ENCODE peak calls at places on chromosome 2, in nine cellular contexts. I is osteoblast; T is ovary; L is CD8-positive, alpha-beta T cell; M is A549; R is lower lobe of right lung; J is SK-N-MC; F is pancreas; B is neural progenitor cell. A is an unnamed sample. For H3K9me3, the result is how much of the 10 kb centered on the place peaks cover.

GRCh38 chr2:54597153-54597827 is 126.2 kb upstream of the EML6 start:
- DNase-seq in I (no peak), T (peak), L (peak), M (no peak), R (no peak), J (no peak), F (peak), B (no peak), A (no peak)

GRCh38 chr2:106294182-106294581 is 100.1 kb upstream of the UXS1 start:
- DNase-seq in I (no peak), T (no peak), L (no peak), M (no peak), R (no peak), J (no peak), F (no peak), B (no peak), A (no peak)

GRCh38 chr2:171434671-171434980 is 600 bp downstream of the DCAF17 start:
- DNase-seq in I (no peak), T (no peak), L (no peak), M (peak), R (no peak), J (no peak), F (no peak), B (no peak), A (no peak)

GRCh38 chr2:175457846-175458408 is 276.4 kb upstream of the ATP5MC3 start:
- DNase-seq in I (no peak), T (no peak), L (no peak), M (no peak), R (no peak), J (no peak), F (no peak), B (no peak), A (no peak)

GRCh38 chr2:147473075-147473474 is 371.8 kb upstream of the ACVR2A start:
- DNase-seq in I (no peak), T (no peak), L (no peak), M (no peak), R (no peak), J (no peak), F (no peak), B (no peak), A (no peak)

GRCh38 chr2:217551229-217551909 is 451.4 kb downstream of the TNS1 start:
- DNase-seq in I (peak), T (no peak), L (no peak), M (peak), R (no peak), J (no peak), F (no peak), B (no peak), A (no peak)

GRCh38 chr2:135743860-135744259 is 2.2 kb downstream of the UBXN4 start:
- DNase-seq in I (no peak), T (no peak), L (no peak), M (no peak), R (no peak), J (no peak), F (no peak), B (peak), A (no peak)

GRCh38 chr2:136502660-136503059 is 262.7 kb upstream of the THSD7B start:
- DNase-seq in I (no peak), T (no peak), L (no peak), M (no peak), R (no peak), J (no peak), F (no peak), B (no peak), A (no peak)

GRCh38 chr2:44543773-44544725 is 182.3 kb downstream of the CAMKMT start:
- DNase-seq in I (no peak), T (no peak), L (no peak), M (no peak), R (no peak), J (peak), F (no peak), B (peak), A (no peak)

GRCh38 chr2:217797661-217798069 is 205.1 kb downstream of the TNS1 start:
- DNase-seq in I (no peak), T (peak), L (no peak), M (no peak), R (no peak), J (no peak), F (peak), B (no peak), A (no peak)

GRCh38 chr2:20050712-20051517 is 513 bp downstream of the LAPTM4A start:
- DNase-seq in I (peak), T (peak), L (peak), M (peak), R (peak), J (no peak), F (peak), B (peak), A (no peak)

GRCh38 chr2:44324971-44325426 is 36.3 kb downstream of the PREPL start:
- DNase-seq in I (peak), T (no peak), L (no peak), M (no peak), R (no peak), J (no peak), F (no peak), B (no peak), A (no peak)

GRCh38 chr2:71148506-71149063 is 18.2 kb downstream of the MPHOSPH10 start:
- DNase-seq in I (no peak), T (no peak), L (no peak), M (no peak), R (no peak), J (no peak), F (no peak), B (no peak), A (no peak)

GRCh38 chr2:234981197-234982095 is 29.6 kb downstream of the SH3BP4 start:
- DNase-seq in I (peak), T (peak), L (no peak), M (peak), R (no peak), J (no peak), F (peak), B (peak), A (no peak)

GRCh38 chr2:171515672-171516298 is 6.5 kb upstream of the CYBRD1 start:
- DNase-seq in I (peak), T (no peak), L (no peak), M (no peak), R (no peak), J (no peak), F (no peak), B (peak), A (no peak)

GRCh38 chr2:70785137-70785911 is 5.1 kb downstream of the FIGLA start:
- DNase-seq in I (no peak), T (no peak), L (peak), M (peak), R (no peak), J (no peak), F (no peak), B (peak), A (no peak)

GRCh38 chr2:84467389-84467788 is 8.3 kb upstream of the SUCLG1 start:
- DNase-seq in I (no peak), T (no peak), L (no peak), M (no peak), R (no peak), J (no peak), F (no peak), B (no peak), A (no peak)
- H3K9me3 ChIP-seq in I (under half), T (under half), L (under half), M (under half), R (under half), J (under half), F (under half), B (under half), A (under half)

GRCh38 chr2:38159171-38159570 is 83.2 kb upstream of the CYP1B1 start:
- DNase-seq in I (no peak), T (no peak), L (no peak), M (no peak), R (no peak), J (no peak), F (no peak), B (no peak), A (no peak)

GRCh38 chr2:38163006-38163405 is 87.1 kb upstream of the CYP1B1 start:
- DNase-seq in I (no peak), T (no peak), L (no peak), M (no peak), R (no peak), J (no peak), F (no peak), B (no peak), A (no peak)

GRCh38 chr2:38159621-38160020 is 83.7 kb upstream of the CYP1B1 start:
- DNase-seq in I (no peak), T (no peak), L (no peak), M (no peak), R (no peak), J (no peak), F (no peak), B (no peak), A (no peak)

GRCh38 chr2:38158361-38159128 is 82.6 kb upstream of the CYP1B1 start:
- DNase-seq in I (no peak), T (no peak), L (no peak), M (no peak), R (no peak), J (no peak), F (no peak), B (no peak), A (no peak)

GRCh38 chr2:38160517-38160916 is 84.6 kb upstream of the CYP1B1 start:
- DNase-seq in I (no peak), T (no peak), L (no peak), M (no peak), R (no peak), J (no peak), F (no peak), B (no peak), A (no peak)
- H3K9me3 ChIP-seq in I (under half), T (under half), L (under half), M (under half), R (under half), J (under half), F (under half), B (under half), A (under half)

DNA sequence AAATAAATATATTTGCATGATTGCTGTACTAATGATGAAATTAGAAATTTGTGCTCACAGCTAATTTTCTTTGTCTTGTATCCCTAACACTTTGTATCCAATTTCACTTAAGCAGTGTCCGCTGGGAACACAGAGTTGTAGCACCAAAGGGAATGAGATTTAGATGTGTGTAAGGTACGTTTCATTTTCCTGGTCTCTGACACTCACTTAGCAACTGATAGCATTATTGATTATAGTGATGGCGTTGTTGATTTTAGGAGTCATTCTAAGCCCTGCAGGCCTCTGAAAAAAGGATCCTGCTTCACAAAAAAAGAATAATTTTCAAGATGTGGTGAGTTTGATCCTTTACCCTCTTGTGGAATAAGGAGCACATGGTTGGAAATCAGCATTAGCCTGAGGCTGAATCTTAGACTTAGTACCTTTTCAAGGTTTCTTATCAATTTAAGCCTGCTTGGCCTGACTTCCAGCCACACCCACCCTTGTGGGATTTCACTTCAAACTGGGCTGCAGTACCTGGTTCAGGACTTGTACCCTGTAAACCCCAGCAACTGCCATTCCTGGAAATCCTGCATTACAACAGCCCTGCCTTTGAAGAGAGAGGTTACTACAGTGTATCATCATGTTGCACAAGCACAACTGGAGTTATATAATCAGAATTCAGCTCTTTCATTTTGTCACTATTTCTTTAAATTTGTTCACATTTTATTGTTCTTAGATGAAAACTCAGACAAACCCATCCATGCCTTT is 116.2 kb downstream of the RND3 start:
- DNase-seq in I (no peak), T (no peak), L (no peak), M (no peak), R (no peak), J (no peak), F (no peak), B (no peak), A (no peak)
- H3K9me3 ChIP-seq in I (under half), T (under half), L (under half), M (under half), R (under half), J (under half), F (under half), B (under half), A (under half)

GRCh38 chr2:183803596-183803995 is 679.4 kb downstream of the NUP35 start:
- DNase-seq in I (no peak), T (no peak), L (no peak), M (no peak), R (no peak), J (no peak), F (no peak), B (no peak), A (no peak)

GRCh38 chr2:183799761-183800160 is 675.5 kb downstream of the NUP35 start:
- DNase-seq in I (no peak), T (no peak), L (no peak), M (no peak), R (no peak), J (no peak), F (no peak), B (no peak), A (no peak)
- H3K9me3 ChIP-seq in I (under half), T (under half), L (under half), M (under half), R (under half), J (under half), F (under half), B (under half), A (under half)

GRCh38 chr2:42978175-42978886 is 185.9 kb upstream of the HAAO start:
- DNase-seq in I (no peak), T (peak), L (no peak), M (no peak), R (no peak), J (no peak), F (peak), B (no peak), A (no peak)
- H3K9me3 ChIP-seq in I (under half), T (under half), L (under half), M (under half), R (under half), J (under half), F (under half), B (under half), A (under half)

DNA sequence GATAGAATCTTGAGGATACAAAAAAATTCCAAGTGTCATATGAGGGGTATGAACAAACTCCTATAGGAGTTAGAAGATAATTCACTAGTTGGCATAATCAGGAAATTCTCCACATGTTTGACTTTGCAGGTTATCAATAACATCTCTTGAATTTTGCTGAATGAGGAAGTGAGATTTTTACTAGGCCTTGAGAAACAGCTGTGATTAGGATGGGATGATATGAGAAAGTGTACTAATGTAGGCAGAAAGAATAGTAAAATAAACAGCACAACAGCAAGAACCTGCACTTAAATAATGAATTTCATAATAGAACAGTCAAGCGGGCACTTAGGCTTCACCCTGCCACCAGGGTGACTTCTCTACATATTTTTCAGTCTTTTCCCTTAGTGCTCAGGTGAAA is 570.8 kb upstream of the CRIM1 start:
- DNase-seq in I (peak), T (no peak), L (no peak), M (no peak), R (no peak), J (no peak), F (no peak), B (no peak), A (no peak)
- H3K9me3 ChIP-seq in I (under half), T (under half), L (under half), M (under half), R (under half), J (under half), F (under half), B (under half), A (under half)

GRCh38 chr2:52703004-52703403 is 1064.6 kb upstream of the CHAC2 start:
- DNase-seq in I (no peak), T (no peak), L (no peak), M (no peak), R (no peak), J (no peak), F (no peak), B (no peak), A (no peak)

GRCh38 chr2:52704251-52704650 is 1063.4 kb upstream of the CHAC2 start:
- DNase-seq in I (no peak), T (no peak), L (no peak), M (no peak), R (no peak), J (no peak), F (no peak), B (no peak), A (no peak)
- H3K9me3 ChIP-seq in I (under half), T (under half), L (under half), M (under half), R (under half), J (under half), F (under half), B (under half), A (under half)

DNA sequence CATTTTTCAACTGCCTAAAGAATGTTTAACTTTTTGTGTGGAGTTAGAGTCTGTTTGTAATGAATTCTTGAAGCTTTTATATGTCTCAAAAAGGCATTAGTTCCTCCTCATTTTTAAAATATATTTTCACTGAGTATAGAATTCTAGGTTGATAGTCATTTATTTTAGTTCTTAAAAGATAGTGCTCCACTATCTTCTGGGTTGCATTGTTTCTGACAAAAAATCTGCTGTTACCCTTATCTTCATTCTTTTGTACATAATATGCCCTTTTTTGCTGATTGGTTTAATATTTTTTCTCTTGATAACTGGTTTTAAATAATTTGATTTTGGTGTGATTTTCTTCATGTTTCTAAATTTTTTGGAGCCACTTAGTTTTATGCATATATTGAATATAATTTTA is 754.7 kb upstream of the GYPC start:
- DNase-seq in I (no peak), T (no peak), L (no peak), M (no peak), R (no peak), J (no peak), F (no peak), B (no peak), A (no peak)
- H3K9me3 ChIP-seq in I (under half), T (under half), L (under half), M (under half), R (under half), J (under half), F (under half), B (under half), A (under half)

GRCh38 chr2:81937944-81938343 is 1633.4 kb upstream of the LRRTM1 start:
- DNase-seq in I (no peak), T (no peak), L (no peak), M (no peak), R (no peak), J (no peak), F (no peak), B (no peak), A (no peak)
- H3K9me3 ChIP-seq in I (under half), T (under half), L (under half), M (under half), R (under half), J (under half), F (under half), B (under half), A (under half)